ENCODE peak calls at places on chromosomes 5 and 9, in eight cellular contexts. One of them, this sample, is unnamed.
A peak's percentile ranks its signal among the peaks of the same experiment; 100 is the strongest.

GRCh38 chr5:63032343-63032742 is 453.7 kb downstream of the LRRC70 start:
- DNase-seq in kidney: no peak
- DNase-seq in GM12865: no peak
- DNase-seq in PC-3: no peak
- DNase-seq in hepatocyte: no peak
- DNase-seq in HCT116: no peak
- DNase-seq in GM06990: no peak
- DNase-seq in heart left ventricle: no peak
- DNase-seq in this sample: no peak

GRCh38 chr5:166772770-166773169 is 1518.7 kb upstream of the WWC1 start:
- DNase-seq in kidney: no peak
- DNase-seq in GM12865: no peak
- DNase-seq in PC-3: peak; percentile 10
- DNase-seq in hepatocyte: no peak
- DNase-seq in HCT116: no peak
- DNase-seq in GM06990: no peak
- DNase-seq in heart left ventricle: no peak
- DNase-seq in this sample: no peak

GRCh38 chr5:170427672-170428236 is 38.6 kb upstream of the KCNMB1 start:
- DNase-seq in kidney: no peak
- DNase-seq in GM12865: no peak
- DNase-seq in PC-3: no peak
- DNase-seq in hepatocyte: peak; percentile 64
- DNase-seq in HCT116: no peak
- DNase-seq in GM06990: no peak
- DNase-seq in heart left ventricle: peak; percentile 63
- DNase-seq in this sample: no peak

GRCh38 chr5:145903113-145903512 is 30.3 kb upstream of the GRXCR2 start:
- DNase-seq in kidney: no peak
- DNase-seq in GM12865: no peak
- DNase-seq in PC-3: no peak
- DNase-seq in hepatocyte: no peak
- DNase-seq in HCT116: peak; percentile 21
- DNase-seq in GM06990: no peak
- DNase-seq in heart left ventricle: no peak
- DNase-seq in this sample: no peak

GRCh38 chr5:36839479-36839878 is 37.1 kb upstream of the NIPBL start:
- DNase-seq in kidney: no peak
- DNase-seq in GM12865: no peak
- DNase-seq in PC-3: no peak
- DNase-seq in hepatocyte: no peak
- DNase-seq in HCT116: no peak
- DNase-seq in GM06990: no peak
- DNase-seq in heart left ventricle: no peak
- DNase-seq in this sample: no peak

GRCh38 chr5:41510176-41510831 is at the start of gene PLCXD3:
- DNase-seq in kidney: peak; percentile 76
- DNase-seq in GM12865: no peak
- DNase-seq in PC-3: peak; percentile 58
- DNase-seq in hepatocyte: peak; percentile 29
- DNase-seq in HCT116: no peak
- DNase-seq in GM06990: no peak
- DNase-seq in heart left ventricle: peak; percentile 56
- DNase-seq in this sample: no peak

GRCh38 chr5:82355921-82356454 is 77.8 kb upstream of the RPS23 start:
- DNase-seq in kidney: no peak
- DNase-seq in GM12865: no peak
- DNase-seq in PC-3: no peak
- DNase-seq in hepatocyte: no peak
- DNase-seq in HCT116: no peak
- DNase-seq in GM06990: no peak
- DNase-seq in heart left ventricle: no peak
- DNase-seq in this sample: no peak

GRCh38 chr9:81455826-81456225 is 233.5 kb downstream of the TLE1 start:
- DNase-seq in kidney: no peak
- DNase-seq in GM12865: no peak
- DNase-seq in PC-3: no peak
- DNase-seq in hepatocyte: no peak
- DNase-seq in HCT116: no peak
- DNase-seq in GM06990: no peak
- DNase-seq in heart left ventricle: no peak
- DNase-seq in this sample: no peak

GRCh38 chr5:178308541-178309092 is 76.0 kb upstream of the PHYKPL start:
- DNase-seq in kidney: peak; percentile 42
- DNase-seq in GM12865: no peak
- DNase-seq in PC-3: no peak
- DNase-seq in hepatocyte: no peak
- DNase-seq in HCT116: no peak
- DNase-seq in GM06990: no peak
- DNase-seq in heart left ventricle: no peak
- DNase-seq in this sample: no peak

GRCh38 chr5:141692919-141693848 is 11.2 kb upstream of the ARAP3 start:
- DNase-seq in kidney: no peak
- DNase-seq in GM12865: peak; percentile 18
- DNase-seq in PC-3: no peak
- DNase-seq in hepatocyte: no peak
- DNase-seq in HCT116: no peak
- DNase-seq in GM06990: no peak
- DNase-seq in heart left ventricle: no peak
- DNase-seq in this sample: no peak

GRCh38 chr5:145806923-145807322 is 28.2 kb downstream of the PRELID2 start:
- DNase-seq in kidney: no peak
- DNase-seq in GM12865: no peak
- DNase-seq in PC-3: peak; percentile 23
- DNase-seq in hepatocyte: no peak
- DNase-seq in HCT116: no peak
- DNase-seq in GM06990: no peak
- DNase-seq in heart left ventricle: no peak
- DNase-seq in this sample: no peak

DNA sequence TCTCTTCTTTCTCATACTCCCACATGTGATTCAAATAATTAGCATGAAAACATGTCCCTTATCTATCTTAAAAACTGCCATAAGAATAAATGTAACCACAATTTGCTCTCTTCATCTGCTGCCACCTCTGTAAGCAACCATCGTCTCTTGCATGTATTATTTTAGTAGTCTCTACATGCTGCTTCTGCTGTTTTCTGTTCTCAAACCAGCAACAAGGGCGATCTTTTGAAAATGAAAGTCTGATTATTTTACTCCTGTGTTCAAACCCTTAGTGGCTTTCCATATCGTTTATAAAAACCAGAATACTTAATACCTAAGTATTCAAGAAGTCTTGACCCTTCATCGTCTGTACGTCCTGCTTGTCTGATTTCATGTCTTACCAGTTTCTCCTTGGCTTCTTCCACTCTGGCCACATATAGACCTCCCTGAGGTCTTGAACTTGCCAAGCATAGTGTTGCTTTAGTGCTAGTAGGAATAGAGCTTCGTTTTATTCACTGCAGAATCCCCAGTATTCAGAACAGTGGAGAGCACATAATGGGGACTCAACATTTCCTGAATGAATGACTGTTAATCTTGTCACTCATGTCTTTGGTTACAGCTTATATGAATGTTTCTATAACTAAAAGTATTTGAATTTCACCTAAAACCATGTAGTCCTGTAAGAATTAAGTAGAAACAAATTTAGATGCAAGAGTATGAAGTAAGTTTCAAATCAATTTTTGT is 10.6 kb downstream of the CDC42SE2 start:
- DNase-seq in kidney: no peak
- DNase-seq in GM12865: peak; percentile 68
- DNase-seq in PC-3: no peak
- DNase-seq in hepatocyte: no peak
- DNase-seq in HCT116: no peak
- DNase-seq in GM06990: no peak
- DNase-seq in heart left ventricle: no peak
- DNase-seq in this sample: no peak
- H3K4me3 ChIP-seq in kidney: no peak overlapping the region
- H3K4me3 ChIP-seq in GM12865: peak overlapping the region; percentile 57
- H3K4me3 ChIP-seq in PC-3: no peak overlapping the region
- H3K4me3 ChIP-seq in hepatocyte: no peak overlapping the region
- H3K4me3 ChIP-seq in HCT116: no peak overlapping the region
- H3K4me3 ChIP-seq in GM06990: peak overlapping the region; percentile 41
- H3K4me3 ChIP-seq in heart left ventricle: no peak overlapping the region
- H3K4me3 ChIP-seq in this sample: no peak overlapping the region

DNA sequence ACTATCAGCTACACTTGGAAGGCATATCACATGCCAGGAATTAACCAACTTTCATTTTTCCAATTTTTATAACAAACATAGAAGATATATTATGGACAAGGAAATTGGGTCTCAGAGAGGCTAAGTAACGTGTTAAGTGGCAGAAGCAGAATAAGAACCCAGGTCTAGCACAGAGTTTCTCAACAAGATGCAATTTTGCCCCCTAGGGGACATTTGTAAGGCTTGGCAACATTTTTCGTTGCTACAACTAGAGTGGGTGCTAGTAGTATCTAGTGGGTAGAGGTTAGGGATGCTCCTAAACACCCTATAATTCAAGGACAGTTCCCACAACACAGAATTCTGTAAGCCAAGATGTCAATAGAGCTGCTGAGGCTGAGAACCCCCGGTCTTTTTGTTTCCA is 180.6 kb downstream of the SNCAIP start:
- DNase-seq in kidney: no peak
- DNase-seq in GM12865: peak; percentile 24
- DNase-seq in PC-3: peak; percentile 45
- DNase-seq in hepatocyte: no peak
- DNase-seq in HCT116: peak; percentile 24
- DNase-seq in GM06990: no peak
- DNase-seq in heart left ventricle: no peak
- DNase-seq in this sample: no peak
- TF ChIP-seq CTCF in kidney: no peak
- TF ChIP-seq CTCF in GM12865: peak; percentile 16
- TF ChIP-seq CTCF in PC-3: peak; percentile 56
- TF ChIP-seq CTCF in hepatocyte: peak; percentile 29
- TF ChIP-seq CTCF in HCT116: peak; percentile 49
- TF ChIP-seq CTCF in GM06990: peak; percentile 47
- TF ChIP-seq CTCF in heart left ventricle: no peak
- TF ChIP-seq CTCF in this sample: peak; percentile 46

DNA sequence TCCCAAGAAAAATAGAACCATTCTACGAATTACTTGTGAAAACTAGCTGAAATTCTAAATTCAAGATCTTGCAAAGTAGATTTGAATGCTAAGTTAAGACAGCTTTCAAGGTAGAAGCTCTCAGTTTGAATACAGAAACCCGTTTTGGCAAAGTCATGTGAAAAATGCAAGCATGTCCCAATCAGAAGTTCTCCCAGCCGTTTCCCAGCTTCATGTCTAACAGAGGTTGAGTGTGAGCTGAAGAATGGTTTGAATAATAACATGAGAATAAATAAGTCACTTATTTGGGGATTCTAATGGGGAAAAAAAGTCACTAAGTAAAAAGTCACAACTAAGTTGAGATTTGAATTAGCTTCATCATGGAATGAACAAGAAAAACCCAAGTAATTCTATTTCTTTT is 152.5 kb upstream of the MAP3K1 start:
- DNase-seq in kidney: no peak
- DNase-seq in GM12865: no peak
- DNase-seq in PC-3: no peak
- DNase-seq in hepatocyte: no peak
- DNase-seq in HCT116: no peak
- DNase-seq in GM06990: no peak
- DNase-seq in heart left ventricle: no peak
- DNase-seq in this sample: no peak
- H3K4me3 ChIP-seq in kidney: no peak overlapping the region
- H3K4me3 ChIP-seq in GM12865: no peak overlapping the region
- H3K4me3 ChIP-seq in PC-3: no peak overlapping the region
- H3K4me3 ChIP-seq in hepatocyte: no peak overlapping the region
- H3K4me3 ChIP-seq in HCT116: no peak overlapping the region
- H3K4me3 ChIP-seq in GM06990: no peak overlapping the region
- H3K4me3 ChIP-seq in heart left ventricle: no peak overlapping the region
- H3K4me3 ChIP-seq in this sample: no peak overlapping the region

GRCh38 chr5:126052791-126053190 is 370.4 kb upstream of the GRAMD2B start:
- DNase-seq in kidney: no peak
- DNase-seq in GM12865: no peak
- DNase-seq in PC-3: no peak
- DNase-seq in hepatocyte: no peak
- DNase-seq in HCT116: no peak
- DNase-seq in GM06990: no peak
- DNase-seq in heart left ventricle: no peak
- DNase-seq in this sample: no peak
- TF ChIP-seq CTCF in kidney: no peak
- TF ChIP-seq CTCF in GM12865: no peak
- TF ChIP-seq CTCF in PC-3: no peak
- TF ChIP-seq CTCF in hepatocyte: no peak
- TF ChIP-seq CTCF in HCT116: no peak
- TF ChIP-seq CTCF in GM06990: no peak
- TF ChIP-seq CTCF in heart left ventricle: no peak
- TF ChIP-seq CTCF in this sample: no peak

GRCh38 chr9:132697230-132697629 is 27.0 kb downstream of the GTF3C4 start:
- DNase-seq in kidney: no peak
- DNase-seq in GM12865: no peak
- DNase-seq in PC-3: no peak
- DNase-seq in hepatocyte: no peak
- DNase-seq in HCT116: peak; percentile 13
- DNase-seq in GM06990: no peak
- DNase-seq in heart left ventricle: no peak
- DNase-seq in this sample: no peak

GRCh38 chr9:132699926-132700325 is 29.7 kb downstream of the GTF3C4 start:
- DNase-seq in kidney: no peak
- DNase-seq in GM12865: no peak
- DNase-seq in PC-3: no peak
- DNase-seq in hepatocyte: no peak
- DNase-seq in HCT116: no peak
- DNase-seq in GM06990: no peak
- DNase-seq in heart left ventricle: no peak
- DNase-seq in this sample: peak; percentile 9

GRCh38 chr9:132703336-132703735 is 33.1 kb downstream of the GTF3C4 start:
- DNase-seq in kidney: no peak
- DNase-seq in GM12865: no peak
- DNase-seq in PC-3: peak; percentile 56
- DNase-seq in hepatocyte: no peak
- DNase-seq in HCT116: no peak
- DNase-seq in GM06990: no peak
- DNase-seq in heart left ventricle: no peak
- DNase-seq in this sample: no peak

GRCh38 chr9:132702254-132702653 is 32.0 kb downstream of the GTF3C4 start:
- DNase-seq in kidney: no peak
- DNase-seq in GM12865: no peak
- DNase-seq in PC-3: no peak
- DNase-seq in hepatocyte: no peak
- DNase-seq in HCT116: no peak
- DNase-seq in GM06990: no peak
- DNase-seq in heart left ventricle: no peak
- DNase-seq in this sample: no peak

DNA sequence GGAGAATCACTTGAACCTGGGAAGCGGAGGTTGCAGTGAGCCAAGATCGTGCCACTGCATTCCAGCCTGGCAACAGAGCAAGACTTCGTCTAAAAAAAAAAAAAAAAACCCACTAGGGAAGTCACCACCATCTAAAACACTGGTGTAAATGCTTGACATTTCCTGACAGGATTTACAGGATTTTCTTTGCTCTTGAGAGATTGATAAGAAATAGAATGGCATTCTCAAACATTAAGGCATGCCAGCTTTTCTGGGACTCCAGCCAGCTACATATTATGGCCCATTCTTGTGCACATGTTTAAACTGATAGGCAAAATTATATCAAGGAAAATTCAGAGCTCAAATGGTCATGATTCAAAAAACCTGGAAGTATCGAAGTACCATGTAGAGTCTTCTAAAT is 28.7 kb downstream of the GTF3C4 start:
- DNase-seq in kidney: no peak
- DNase-seq in GM12865: no peak
- DNase-seq in PC-3: no peak
- DNase-seq in hepatocyte: no peak
- DNase-seq in HCT116: no peak
- DNase-seq in GM06990: no peak
- DNase-seq in heart left ventricle: no peak
- DNase-seq in this sample: no peak
- H3K4me3 ChIP-seq in kidney: no peak overlapping the region
- H3K4me3 ChIP-seq in GM12865: no peak overlapping the region
- H3K4me3 ChIP-seq in PC-3: no peak overlapping the region
- H3K4me3 ChIP-seq in hepatocyte: no peak overlapping the region
- H3K4me3 ChIP-seq in HCT116: no peak overlapping the region
- H3K4me3 ChIP-seq in GM06990: no peak overlapping the region
- H3K4me3 ChIP-seq in heart left ventricle: no peak overlapping the region
- H3K4me3 ChIP-seq in this sample: no peak overlapping the region

This sample was measured in HFF-Myc.